ENCODE peak calls at places on chromosomes 7 and 10, in five cellular contexts. S is right lobe of liver, H is fibroblast of lung, V is type B pancreatic cell, N is tibial artery. D is an unnamed sample.

GRCh38 chr10:72087392-72087968 is 871 bp downstream of the SPOCK2 start:
- DNase-seq in N (no peak), H (no peak), V (no peak), S (no peak), D (no peak)

GRCh38 chr10:50946991-50947781 is 61.8 kb upstream of the A1CF start:
- DNase-seq in V (no peak), S (no peak), H (no peak), N (no peak), D (no peak)

GRCh38 chr10:95896066-95896850 is 11.5 kb upstream of the CC2D2B start:
- DNase-seq in V (no peak), S (no peak), N (no peak), H (no peak), D (no peak)

GRCh38 chr7:45084901-45085618 is 3.7 kb downstream of the NACAD start:
- DNase-seq in H (no peak), V (no peak), S (no peak), N (no peak), D (no peak)

GRCh38 chr10:130218181-130218641 is 82.0 kb downstream of the GLRX3 start:
- DNase-seq in V (peak), H (no peak), N (peak), S (no peak), D (no peak)

GRCh38 chr7:130553398-130554029 is 61.6 kb downstream of the MEST start:
- DNase-seq in H (no peak), N (no peak), V (no peak), S (no peak), D (no peak)

GRCh38 chr7:105454921-105455320 is 66.2 kb upstream of the SRPK2 start:
- DNase-seq in S (no peak), H (no peak), N (no peak), V (no peak), D (no peak)

GRCh38 chr7:90945104-90945752 is 319.0 kb upstream of the FZD1 start:
- DNase-seq in H (peak), N (peak), V (no peak), S (no peak), D (no peak)

GRCh38 chr7:136303162-136303561 is 326.0 kb upstream of the MTPN start:
- DNase-seq in H (peak), N (peak), S (no peak), V (no peak), D (no peak)

GRCh38 chr7:73893342-73894101 is 32.6 kb downstream of the TMEM270 start:
- DNase-seq in S (no peak), V (no peak), N (peak), H (peak), D (no peak)

GRCh38 chr7:155738652-155739537 is 73.4 kb downstream of the SHH start:
- DNase-seq in N (peak), H (peak), V (no peak), S (peak), D (peak)

GRCh38 chr7:70782729-70783290 is 349.1 kb upstream of the GALNT17 start:
- DNase-seq in S (no peak), V (no peak), H (no peak), N (no peak), D (no peak)

D was measured in neural crest cell.